ENCODE peak calls at places on chromosomes 3 and 15, in seven cellular contexts. T is T-helper 17 cell, K is NT2/D1, J is D341Med, P is SK-N-SH, R is omental fat pad, S is SIG-M5. B is an unnamed sample.

GRCh38 chr15:31367730-31368344 is 41.2 kb downstream of the KLF13 start:
- DNase-seq in T (no peak), K (no peak), J (no peak), P (no peak), R (no peak), S (no peak), B (peak; percentile 55)

GRCh38 chr15:86691091-86691490 is 611.4 kb downstream of the AGBL1 start:
- DNase-seq in T (no peak), K (no peak), J (no peak), P (no peak), R (no peak), S (no peak), B (peak; percentile 45)

GRCh38 chr15:80234883-80235282 is 17.1 kb downstream of the CTXND1 start:
- DNase-seq in T (peak; percentile 17), K (no peak), J (no peak), P (no peak), R (no peak), S (no peak), B (peak; percentile 43)

GRCh38 chr3:129040579-129041300 is 19.8 kb upstream of the GP9 start:
- DNase-seq in T (no peak), K (no peak), J (peak; percentile 28), P (peak; percentile 21), R (no peak), S (no peak), B (no peak)

GRCh38 chr3:151468284-151468917 is 7.5 kb upstream of the IGSF10 start:
- DNase-seq in T (peak; percentile 13), K (peak; percentile 68), J (peak; percentile 73), P (peak; percentile 58), R (no peak), S (no peak), B (peak; percentile 77)

GRCh38 chr3:55461896-55462295 is 25.2 kb downstream of the WNT5A start:
- DNase-seq in T (no peak), K (no peak), J (no peak), P (no peak), R (no peak), S (no peak), B (no peak)

GRCh38 chr15:55627730-55628368 is 39.7 kb upstream of the PYGO1 start:
- DNase-seq in T (no peak), K (no peak), J (no peak), P (no peak), R (no peak), S (no peak), B (no peak)

GRCh38 chr3:133488785-133489367 is 84.6 kb upstream of the CDV3 start:
- DNase-seq in T (no peak), K (no peak), J (no peak), P (no peak), R (no peak), S (no peak), B (peak; percentile 63)

GRCh38 chr15:75349851-75350588 is 3.2 kb downstream of the NEIL1 start:
- DNase-seq in T (peak; percentile 59), K (no peak), J (peak; percentile 15), P (no peak), R (no peak), S (no peak), B (no peak)